ENCODE peak calls at places on chromosomes 2 and 18, in seven cellular contexts. One of them, this sample, is unnamed.

GRCh38 chr2:71781695-71782228 is 328.4 kb downstream of the DYSF start:
- DNase-seq in putamen: no peak
- DNase-seq in NCI-H1930: no peak
- DNase-seq in stimulated activated CD4-positive, alpha-beta T cell treated with anti-CD3 and anti-CD28 coated beads, Interleukin-12 subunit alpha, Interleukin-12 subunit beta, amount 100 ng/mL, for 4 hours: no peak
- DNase-seq in OCI-LY7: no peak
- DNase-seq in skeletal muscle cell: no peak
- DNase-seq in CD8-positive, alpha-beta memory T cell: no peak
- DNase-seq in this sample: no peak

GRCh38 chr2:12932192-12932591 is 215.5 kb downstream of the TRIB2 start:
- DNase-seq in putamen: no peak
- DNase-seq in stimulated activated CD4-positive, alpha-beta T cell treated with anti-CD3 and anti-CD28 coated beads, Interleukin-12 subunit alpha, Interleukin-12 subunit beta, amount 100 ng/mL, for 4 hours: no peak
- DNase-seq in OCI-LY7: no peak
- DNase-seq in CD8-positive, alpha-beta memory T cell: no peak
- DNase-seq in skeletal muscle cell: no peak
- DNase-seq in NCI-H1930: no peak
- DNase-seq in this sample: no peak

GRCh38 chr18:27400001-27400400 is 214.9 kb upstream of the CHST9 start:
- DNase-seq in OCI-LY7: no peak
- DNase-seq in CD8-positive, alpha-beta memory T cell: no peak
- DNase-seq in NCI-H1930: no peak
- DNase-seq in stimulated activated CD4-positive, alpha-beta T cell treated with anti-CD3 and anti-CD28 coated beads, Interleukin-12 subunit alpha, Interleukin-12 subunit beta, amount 100 ng/mL, for 4 hours: no peak
- DNase-seq in putamen: no peak
- DNase-seq in skeletal muscle cell: no peak
- DNase-seq in this sample: peak; percentile 52

GRCh38 chr2:172148246-172148645 is 45.5 kb upstream of the DLX2 start:
- DNase-seq in NCI-H1930: no peak
- DNase-seq in stimulated activated CD4-positive, alpha-beta T cell treated with anti-CD3 and anti-CD28 coated beads, Interleukin-12 subunit alpha, Interleukin-12 subunit beta, amount 100 ng/mL, for 4 hours: no peak
- DNase-seq in OCI-LY7: no peak
- DNase-seq in putamen: no peak
- DNase-seq in CD8-positive, alpha-beta memory T cell: no peak
- DNase-seq in skeletal muscle cell: no peak
- DNase-seq in this sample: no peak

GRCh38 chr2:230939691-230940475 is 14.8 kb upstream of the GPR55 start:
- DNase-seq in OCI-LY7: no peak
- DNase-seq in skeletal muscle cell: no peak
- DNase-seq in CD8-positive, alpha-beta memory T cell: no peak
- DNase-seq in NCI-H1930: no peak
- DNase-seq in stimulated activated CD4-positive, alpha-beta T cell treated with anti-CD3 and anti-CD28 coated beads, Interleukin-12 subunit alpha, Interleukin-12 subunit beta, amount 100 ng/mL, for 4 hours: no peak
- DNase-seq in putamen: no peak
- DNase-seq in this sample: no peak

GRCh38 chr2:68031546-68032160 is 31.2 kb downstream of the C1D start:
- DNase-seq in OCI-LY7: peak; percentile 70
- DNase-seq in CD8-positive, alpha-beta memory T cell: no peak
- DNase-seq in putamen: peak; percentile 58
- DNase-seq in NCI-H1930: peak; percentile 55
- DNase-seq in skeletal muscle cell: no peak
- DNase-seq in stimulated activated CD4-positive, alpha-beta T cell treated with anti-CD3 and anti-CD28 coated beads, Interleukin-12 subunit alpha, Interleukin-12 subunit beta, amount 100 ng/mL, for 4 hours: no peak
- DNase-seq in this sample: no peak

GRCh38 chr2:220509921-220510320 is 882.5 kb downstream of the SLC4A3 start:
- DNase-seq in stimulated activated CD4-positive, alpha-beta T cell treated with anti-CD3 and anti-CD28 coated beads, Interleukin-12 subunit alpha, Interleukin-12 subunit beta, amount 100 ng/mL, for 4 hours: no peak
- DNase-seq in NCI-H1930: no peak
- DNase-seq in putamen: no peak
- DNase-seq in OCI-LY7: no peak
- DNase-seq in skeletal muscle cell: no peak
- DNase-seq in CD8-positive, alpha-beta memory T cell: no peak
- DNase-seq in this sample: no peak

GRCh38 chr2:39216495-39217191 is 27.1 kb downstream of the CDKL4 start:
- DNase-seq in NCI-H1930: no peak
- DNase-seq in stimulated activated CD4-positive, alpha-beta T cell treated with anti-CD3 and anti-CD28 coated beads, Interleukin-12 subunit alpha, Interleukin-12 subunit beta, amount 100 ng/mL, for 4 hours: peak; percentile 32
- DNase-seq in skeletal muscle cell: no peak
- DNase-seq in putamen: no peak
- DNase-seq in CD8-positive, alpha-beta memory T cell: peak; percentile 56
- DNase-seq in OCI-LY7: no peak
- DNase-seq in this sample: no peak